ENCODE peak calls at places on chromosomes 7 and 10, in eight cellular contexts. R is stimulated activated naive B cell treated with anti-CD40 and anti-IgM and Interleukin-4, amounts not matched to agents 10 μg/mL and 1 μg/mL and 100 μg/mL, for 72 hours; S is ELF-1; K is NCI-H2029; N is epithelial cell of esophagus; P is progenitor cell of endocrine pancreas; C is HT1080; X is Caki2. M is an unnamed sample.

GRCh38 chr10:121437596-121437995 is 160.6 kb downstream of the FGFR2 start:
- DNase-seq in S (peak), P (no peak), R (no peak), K (no peak), X (no peak), C (no peak), N (no peak), M (peak)

GRCh38 chr10:36538945-36539586 is 586.3 kb upstream of the ANKRD30A start:
- DNase-seq in P (no peak), S (no peak), N (peak), C (peak), R (no peak), X (peak), K (no peak), M (peak)

GRCh38 chr7:122268101-122268500 is 36.4 kb downstream of the FEZF1 start:
- DNase-seq in C (no peak), N (no peak), S (no peak), X (no peak), K (no peak), P (no peak), R (no peak), M (no peak)

GRCh38 chr7:29684787-29685650 is 121.3 kb upstream of the WIPF3 start:
- DNase-seq in X (peak), C (peak), R (peak), S (peak), N (peak), P (peak), K (peak), M (peak)

GRCh38 chr10:111648046-111648445 is 535.5 kb downstream of the GPAM start:
- DNase-seq in P (no peak), K (no peak), N (no peak), R (no peak), X (no peak), C (no peak), S (no peak), M (peak)

GRCh38 chr7:123771256-123771655 is 22.5 kb upstream of the WASL start:
- DNase-seq in N (no peak), R (no peak), S (no peak), K (no peak), X (no peak), P (no peak), C (no peak), M (no peak)

GRCh38 chr10:122199070-122199469 is 72.0 kb upstream of the BTBD16 start:
- DNase-seq in R (no peak), P (no peak), C (no peak), X (no peak), K (peak), S (no peak), N (no peak), M (no peak)

GRCh38 chr10:52451817-52452216 is 137.7 kb downstream of the DKK1 start:
- DNase-seq in P (no peak), K (no peak), R (no peak), X (no peak), C (peak), N (peak), S (no peak), M (peak)

GRCh38 chr7:595621-596010 is 76.0 kb upstream of the PDGFA start:
- DNase-seq in S (no peak), N (no peak), P (no peak), C (no peak), X (no peak), R (no peak), K (no peak), M (no peak)

GRCh38 chr10:30007406-30007805 is 52.0 kb downstream of the JCAD start:
- DNase-seq in R (no peak), S (no peak), C (no peak), X (no peak), N (no peak), K (no peak), P (no peak), M (no peak)